ENCODE peak calls at places on chromosomes 1 and 21, in four cellular contexts. H is NCI-H1105; E is HCEC 1CT; X is CD8-positive, alpha-beta memory T cell. A is an unnamed sample.

GRCh38 chr21:36747114-36747814 is 48.3 kb downstream of the SIM2 start:
- DNase-seq in H (no peak), E (no peak), X (no peak), A (no peak)

GRCh38 chr1:223216482-223217205 is 73.6 kb upstream of the TLR5 start:
- DNase-seq in H (no peak), E (no peak), X (no peak), A (no peak)

GRCh38 chr1:78210167-78210566 is 164.4 kb downstream of the GIPC2 start:
- DNase-seq in H (no peak), E (peak), X (no peak), A (no peak)

GRCh38 chr1:193538690-193539089 is 352.3 kb upstream of the B3GALT2 start:
- DNase-seq in H (no peak), E (no peak), X (no peak), A (no peak)

GRCh38 chr1:214615111-214615510 is 12.1 kb downstream of the CENPF start:
- DNase-seq in H (no peak), E (peak), X (no peak), A (no peak)

GRCh38 chr1:202733251-202733650 is 23.0 kb upstream of the SYT2 start:
- DNase-seq in H (no peak), E (no peak), X (no peak), A (no peak)

GRCh38 chr1:9058465-9058864 is 11.0 kb downstream of the SLC2A5 start:
- DNase-seq in H (no peak), E (no peak), X (no peak), A (no peak)

GRCh38 chr1:94456736-94457135 is 38.5 kb downstream of the ABCD3 start:
- DNase-seq in H (no peak), E (peak), X (no peak), A (no peak)

GRCh38 chr1:96259399-96259798 is 462.2 kb upstream of the PTBP2 start:
- DNase-seq in H (no peak), E (no peak), X (no peak), A (no peak)

GRCh38 chr1:186536272-186536905 is 75.5 kb upstream of the PDC start:
- DNase-seq in H (no peak), E (peak), X (no peak), A (no peak)

GRCh38 chr1:160436975-160437374 is 36.6 kb downstream of the VANGL2 start:
- DNase-seq in H (no peak), E (no peak), X (no peak), A (no peak)

GRCh38 chr1:32900956-32901822 is at the start of gene TMEM54:
- DNase-seq in H (no peak), E (peak), X (no peak), A (no peak)

GRCh38 chr1:25517476-25518394 is 25.7 kb upstream of the LDLRAP1 start:
- DNase-seq in H (no peak), E (no peak), X (no peak), A (no peak)

GRCh38 chr1:113307771-113308451 is 82.4 kb upstream of the MAGI3 start:
- DNase-seq in H (no peak), E (peak), X (no peak), A (no peak)

GRCh38 chr1:11676386-11677103 is 4.4 kb downstream of the MAD2L2 start:
- DNase-seq in H (no peak), E (no peak), X (no peak), A (no peak)

GRCh38 chr1:221902961-221903360 is 161.1 kb upstream of the DUSP10 start:
- DNase-seq in H (no peak), E (no peak), X (no peak), A (no peak)

GRCh38 chr21:15480160-15480559 is 249.6 kb upstream of the USP25 start:
- DNase-seq in H (no peak), E (no peak), X (no peak), A (no peak)